ENCODE peak calls at places on chromosomes 11 and 22, in six cellular contexts. One of them, this sample, is unnamed.

GRCh38 chr22:31574015-31574670 is 77.8 kb downstream of the SFI1 start:
- DNase-seq in trophoblast cell: no peak
- DNase-seq in IMR-90: no peak
- DNase-seq in mesenchymal stem cell: no peak
- DNase-seq in H1: no peak
- DNase-seq in H9: no peak
- DNase-seq in this sample: no peak

GRCh38 chr11:63613517-63614135 is 607 bp downstream of the PLAAT3 start:
- DNase-seq in H9: peak; percentile 85
- DNase-seq in IMR-90: no peak
- DNase-seq in H1: no peak
- DNase-seq in trophoblast cell: peak; percentile 92
- DNase-seq in mesenchymal stem cell: peak; percentile 37
- DNase-seq in this sample: peak; percentile 74

GRCh38 chr11:26323837-26324236 is 8.1 kb upstream of the ANO3 start:
- DNase-seq in mesenchymal stem cell: no peak
- DNase-seq in H9: no peak
- DNase-seq in H1: no peak
- DNase-seq in IMR-90: no peak
- DNase-seq in trophoblast cell: peak; percentile 85
- DNase-seq in this sample: peak; percentile 78

GRCh38 chr22:49142281-49142680 is 685.4 kb downstream of the BRD1 start:
- DNase-seq in IMR-90: no peak
- DNase-seq in trophoblast cell: no peak
- DNase-seq in H1: no peak
- DNase-seq in H9: no peak
- DNase-seq in mesenchymal stem cell: no peak
- DNase-seq in this sample: no peak

GRCh38 chr22:33917744-33918406 is 2.4 kb downstream of the LARGE1 start:
- DNase-seq in H1: no peak
- DNase-seq in trophoblast cell: no peak
- DNase-seq in H9: peak; percentile 48
- DNase-seq in mesenchymal stem cell: peak; percentile 67
- DNase-seq in IMR-90: peak; percentile 50
- DNase-seq in this sample: peak; percentile 72

GRCh38 chr11:102332611-102332994 is 14.4 kb upstream of the BIRC2 start:
- DNase-seq in trophoblast cell: no peak
- DNase-seq in IMR-90: no peak
- DNase-seq in H9: no peak
- DNase-seq in mesenchymal stem cell: peak; percentile 62
- DNase-seq in H1: no peak
- DNase-seq in this sample: no peak

GRCh38 chr11:111748035-111748804 is 18.0 kb downstream of the PPP2R1B start:
- DNase-seq in H1: no peak
- DNase-seq in H9: no peak
- DNase-seq in IMR-90: no peak
- DNase-seq in mesenchymal stem cell: no peak
- DNase-seq in trophoblast cell: no peak
- DNase-seq in this sample: no peak

GRCh38 chr11:88424881-88425280 is 87.3 kb upstream of the CTSC start:
- DNase-seq in H1: no peak
- DNase-seq in IMR-90: no peak
- DNase-seq in trophoblast cell: no peak
- DNase-seq in H9: no peak
- DNase-seq in mesenchymal stem cell: no peak
- DNase-seq in this sample: no peak

GRCh38 chr11:92770981-92771380 is 198.5 kb upstream of the MTNR1B start:
- DNase-seq in IMR-90: no peak
- DNase-seq in H1: no peak
- DNase-seq in trophoblast cell: no peak
- DNase-seq in H9: no peak
- DNase-seq in mesenchymal stem cell: no peak
- DNase-seq in this sample: no peak

GRCh38 chr22:27564806-27565205 is 236.8 kb downstream of the MN1 start:
- DNase-seq in H9: no peak
- DNase-seq in mesenchymal stem cell: no peak
- DNase-seq in IMR-90: no peak
- DNase-seq in trophoblast cell: no peak
- DNase-seq in H1: no peak
- DNase-seq in this sample: no peak

GRCh38 chr11:103091024-103091423 is 936 bp downstream of the DCUN1D5 start:
- DNase-seq in H1: no peak
- DNase-seq in trophoblast cell: peak; percentile 11
- DNase-seq in mesenchymal stem cell: peak; percentile 44
- DNase-seq in IMR-90: peak; percentile 4
- DNase-seq in H9: no peak
- DNase-seq in this sample: peak; percentile 45

GRCh38 chr22:47435826-47436225 is 673.4 kb downstream of the TBC1D22A start:
- DNase-seq in mesenchymal stem cell: no peak
- DNase-seq in IMR-90: no peak
- DNase-seq in trophoblast cell: no peak
- DNase-seq in H1: no peak
- DNase-seq in H9: no peak
- DNase-seq in this sample: no peak

GRCh38 chr11:2825886-2826678 is 59.5 kb downstream of the CDKN1C start:
- DNase-seq in trophoblast cell: peak; percentile 93
- DNase-seq in H9: no peak
- DNase-seq in mesenchymal stem cell: peak; percentile 94
- DNase-seq in IMR-90: peak; percentile 95
- DNase-seq in H1: no peak
- DNase-seq in this sample: peak; percentile 79
- H2BK120ac ChIP-seq in trophoblast cell: peak overlapping the region; percentile 99
- H2BK120ac ChIP-seq in H9: no peak overlapping the region
- H2BK120ac ChIP-seq in mesenchymal stem cell: peak overlapping the region; percentile 93
- H2BK120ac ChIP-seq in IMR-90: peak overlapping the region; percentile 97
- H2BK120ac ChIP-seq in H1: no peak overlapping the region
- H2BK120ac ChIP-seq in this sample: no peak overlapping the region

DNA sequence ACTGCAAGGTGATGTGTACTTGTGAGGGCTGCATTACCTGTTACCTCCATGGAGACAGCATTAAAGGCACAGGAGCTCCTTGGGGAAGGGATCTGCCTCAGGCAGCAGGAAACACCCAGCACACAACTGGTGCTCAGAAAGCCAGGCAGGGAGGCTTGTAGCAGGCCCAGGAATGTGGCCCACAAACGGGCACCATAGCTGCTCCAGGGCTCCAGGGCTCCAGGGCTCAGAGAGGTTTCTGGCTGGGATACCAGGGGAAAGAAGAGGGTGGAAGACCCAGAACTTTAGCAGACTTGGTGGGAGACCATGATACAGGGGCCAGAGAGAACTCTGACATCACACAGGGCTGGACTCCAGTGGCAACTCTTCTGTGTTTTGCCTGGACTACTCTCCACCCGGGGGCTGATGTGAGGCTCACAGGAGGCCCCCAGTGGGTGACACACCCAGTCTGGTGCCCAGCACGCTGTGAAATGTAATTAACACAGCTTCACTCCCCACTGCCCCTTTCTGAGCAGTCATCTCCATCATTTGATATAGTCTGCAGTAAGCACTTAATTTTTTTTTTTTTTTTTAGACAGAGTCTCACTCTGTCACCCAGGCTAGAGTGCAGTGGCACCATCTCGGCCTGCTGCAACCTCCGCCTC is 14.7 kb upstream of the SULT4A1 start:
- DNase-seq in H1: no peak
- DNase-seq in mesenchymal stem cell: no peak
- DNase-seq in H9: peak; percentile 20
- DNase-seq in IMR-90: no peak
- DNase-seq in trophoblast cell: no peak
- DNase-seq in this sample: no peak
- H2BK5ac ChIP-seq in H1: no peak overlapping the region
- H2BK5ac ChIP-seq in mesenchymal stem cell: no peak overlapping the region
- H2BK5ac ChIP-seq in H9: no peak overlapping the region
- H2BK5ac ChIP-seq in IMR-90: no peak overlapping the region
- H2BK5ac ChIP-seq in trophoblast cell: no peak overlapping the region
- H2BK5ac ChIP-seq in this sample: no peak overlapping the region

GRCh38 chr11:45233804-45234170 is 52.4 kb downstream of the SYT13 start:
- DNase-seq in H1: no peak
- DNase-seq in H9: no peak
- DNase-seq in mesenchymal stem cell: no peak
- DNase-seq in IMR-90: no peak
- DNase-seq in trophoblast cell: no peak
- DNase-seq in this sample: no peak

GRCh38 chr11:45233121-45233803 is 52.9 kb downstream of the SYT13 start:
- DNase-seq in mesenchymal stem cell: peak; percentile 54
- DNase-seq in H1: peak; percentile 94
- DNase-seq in H9: peak; percentile 86
- DNase-seq in IMR-90: peak; percentile 37
- DNase-seq in trophoblast cell: peak; percentile 78
- DNase-seq in this sample: peak; percentile 73

GRCh38 chr11:45229401-45229800 is 56.7 kb downstream of the SYT13 start:
- DNase-seq in H9: no peak
- DNase-seq in trophoblast cell: no peak
- DNase-seq in IMR-90: no peak
- DNase-seq in H1: no peak
- DNase-seq in mesenchymal stem cell: no peak
- DNase-seq in this sample: no peak

GRCh38 chr11:45234306-45235006 is 51.7 kb downstream of the SYT13 start:
- DNase-seq in trophoblast cell: no peak
- DNase-seq in H9: no peak
- DNase-seq in mesenchymal stem cell: no peak
- DNase-seq in IMR-90: no peak
- DNase-seq in H1: no peak
- DNase-seq in this sample: no peak

DNA sequence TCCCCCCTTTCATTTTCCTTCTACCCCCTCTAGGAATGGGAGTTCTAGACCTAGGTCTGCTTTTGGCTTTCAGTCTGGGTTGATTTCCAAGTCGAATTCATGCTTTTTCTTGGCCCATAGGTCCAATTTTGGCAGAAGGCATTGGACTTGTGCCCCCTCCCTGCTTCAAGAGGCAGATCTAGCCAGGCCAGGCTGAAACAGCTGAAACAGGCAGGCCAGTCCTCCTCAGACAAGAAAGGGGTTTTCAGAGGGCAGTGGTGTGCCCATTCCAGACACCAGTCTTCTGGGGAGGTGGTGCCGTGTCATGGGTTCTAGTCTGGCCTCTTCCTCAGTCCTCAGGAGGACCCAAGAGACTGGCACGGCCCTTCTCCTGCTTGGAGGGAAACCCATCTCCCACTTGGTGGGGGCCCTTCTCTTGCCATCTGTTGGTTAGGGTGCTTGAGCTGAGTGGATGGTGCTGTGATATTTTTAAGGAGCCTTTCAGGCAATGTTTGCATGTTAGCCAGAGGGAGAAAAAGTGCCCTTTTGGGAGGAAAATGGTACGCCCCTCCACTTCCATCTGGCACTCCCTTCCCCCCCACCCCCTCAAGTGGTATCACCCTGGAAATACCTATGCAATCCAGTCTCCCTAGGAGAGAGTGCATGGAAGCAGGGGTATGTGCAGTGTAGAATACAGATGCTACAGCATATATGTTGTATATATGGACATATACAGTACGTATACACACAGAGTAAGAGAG is 53.6 kb downstream of the SYT13 start:
- DNase-seq in trophoblast cell: no peak
- DNase-seq in mesenchymal stem cell: no peak
- DNase-seq in IMR-90: no peak
- DNase-seq in H9: no peak
- DNase-seq in H1: no peak
- DNase-seq in this sample: peak; percentile 20
- H2BK120ac ChIP-seq in trophoblast cell: no peak overlapping the region
- H2BK120ac ChIP-seq in mesenchymal stem cell: no peak overlapping the region
- H2BK120ac ChIP-seq in IMR-90: no peak overlapping the region
- H2BK120ac ChIP-seq in H9: no peak overlapping the region
- H2BK120ac ChIP-seq in H1: no peak overlapping the region
- H2BK120ac ChIP-seq in this sample: no peak overlapping the region

DNA sequence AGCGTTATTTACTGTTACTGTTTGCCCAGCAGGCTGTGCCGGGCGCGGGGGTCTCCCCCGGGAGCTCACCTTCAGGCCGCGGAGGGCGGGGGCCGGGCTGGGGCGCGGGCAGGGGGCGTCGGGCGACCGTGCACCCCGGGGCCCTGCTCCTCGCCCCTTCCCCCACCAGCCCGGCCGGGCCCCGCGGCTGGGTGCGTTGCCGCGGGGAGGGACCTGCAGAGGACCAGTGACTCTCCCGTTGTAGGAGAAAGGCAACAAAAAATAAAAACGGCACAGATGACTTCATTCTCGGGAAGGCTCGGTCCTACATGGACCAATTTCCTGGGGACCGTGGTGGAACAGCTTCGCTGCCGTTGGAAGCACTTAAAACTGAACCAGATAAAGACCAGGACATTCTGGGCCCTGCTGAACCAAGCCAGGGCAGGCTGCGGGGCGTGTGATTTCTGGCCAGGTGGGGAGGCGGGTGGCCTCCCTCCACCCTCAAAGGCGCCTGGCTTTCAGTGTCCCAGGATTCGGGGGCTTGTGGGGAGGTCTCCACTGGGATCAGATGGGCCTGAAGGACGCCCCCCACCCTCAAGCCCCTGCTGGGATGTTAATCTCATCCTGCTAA is 57.3 kb downstream of the IGLL1 start:
- DNase-seq in IMR-90: no peak
- DNase-seq in H1: no peak
- DNase-seq in trophoblast cell: peak; percentile 22
- DNase-seq in H9: no peak
- DNase-seq in mesenchymal stem cell: peak; percentile 79
- DNase-seq in this sample: peak; percentile 72
- H2BK5ac ChIP-seq in IMR-90: no peak overlapping the region
- H2BK5ac ChIP-seq in H1: no peak overlapping the region
- H2BK5ac ChIP-seq in trophoblast cell: peak overlapping the region; percentile 92
- H2BK5ac ChIP-seq in H9: no peak overlapping the region
- H2BK5ac ChIP-seq in mesenchymal stem cell: no peak overlapping the region
- H2BK5ac ChIP-seq in this sample: peak overlapping the region; percentile 96

GRCh38 chr22:20226077-20226716 is 41.9 kb downstream of the RTN4R start:
- DNase-seq in IMR-90: no peak
- DNase-seq in H1: no peak
- DNase-seq in mesenchymal stem cell: no peak
- DNase-seq in trophoblast cell: no peak
- DNase-seq in H9: no peak
- DNase-seq in this sample: no peak
- H2BK120ac ChIP-seq in IMR-90: no peak overlapping the region
- H2BK120ac ChIP-seq in H1: no peak overlapping the region
- H2BK120ac ChIP-seq in mesenchymal stem cell: no peak overlapping the region
- H2BK120ac ChIP-seq in trophoblast cell: no peak overlapping the region
- H2BK120ac ChIP-seq in H9: no peak overlapping the region
- H2BK120ac ChIP-seq in this sample: no peak overlapping the region

GRCh38 chr22:45889539-45890350 is 87.2 kb downstream of the WNT7B start:
- DNase-seq in IMR-90: peak; percentile 27
- DNase-seq in mesenchymal stem cell: no peak
- DNase-seq in H1: no peak
- DNase-seq in trophoblast cell: no peak
- DNase-seq in H9: no peak
- DNase-seq in this sample: no peak

GRCh38 chr22:45889093-45889538 is 87.8 kb downstream of the WNT7B start:
- DNase-seq in H1: no peak
- DNase-seq in mesenchymal stem cell: no peak
- DNase-seq in H9: no peak
- DNase-seq in IMR-90: no peak
- DNase-seq in trophoblast cell: no peak
- DNase-seq in this sample: no peak

GRCh38 chr22:45891021-45891421 is 85.9 kb downstream of the WNT7B start:
- DNase-seq in H9: no peak
- DNase-seq in H1: no peak
- DNase-seq in mesenchymal stem cell: no peak
- DNase-seq in IMR-90: no peak
- DNase-seq in trophoblast cell: no peak
- DNase-seq in this sample: no peak

GRCh38 chr22:45891471-45891995 is 85.4 kb downstream of the WNT7B start:
- DNase-seq in mesenchymal stem cell: no peak
- DNase-seq in H9: no peak
- DNase-seq in trophoblast cell: no peak
- DNase-seq in H1: no peak
- DNase-seq in IMR-90: no peak
- DNase-seq in this sample: no peak

DNA sequence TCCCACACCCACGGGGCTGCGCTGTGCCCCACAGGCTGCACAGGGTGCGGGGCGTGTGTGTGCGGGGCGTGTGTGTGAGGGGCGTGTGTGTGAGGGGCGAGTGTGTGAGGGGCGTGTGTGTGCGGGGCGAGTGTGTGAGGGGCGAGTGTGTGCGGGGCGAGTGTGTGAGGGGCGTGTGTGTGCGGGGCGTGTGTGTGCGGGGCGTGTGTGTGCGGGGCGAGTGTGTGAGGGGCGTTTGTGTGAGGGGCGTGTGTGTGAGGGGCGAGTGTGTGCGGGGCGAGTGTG is 86.7 kb downstream of the WNT7B start:
- DNase-seq in H1: no peak
- DNase-seq in IMR-90: no peak
- DNase-seq in mesenchymal stem cell: no peak
- DNase-seq in H9: no peak
- DNase-seq in trophoblast cell: no peak
- DNase-seq in this sample: no peak
- H2BK5ac ChIP-seq in H1: no peak overlapping the region
- H2BK5ac ChIP-seq in IMR-90: no peak overlapping the region
- H2BK5ac ChIP-seq in mesenchymal stem cell: no peak overlapping the region
- H2BK5ac ChIP-seq in H9: no peak overlapping the region
- H2BK5ac ChIP-seq in trophoblast cell: no peak overlapping the region
- H2BK5ac ChIP-seq in this sample: no peak overlapping the region